ENCODE peak calls at places on chromosome 9, in six cellular contexts. S is HepG2, Z is A549, B is K562, H is GM12878, L is upper lobe of left lung. R is an unnamed sample.

GRCh38 chr9:8604201-8604600 is 804.6 kb upstream of the DMAC1 start:
- ATAC-seq in B (no peak), H (no peak), L (no peak), Z (no peak), S (no peak), R (no peak)

GRCh38 chr9:116504893-116505480 is 182.1 kb upstream of the TRIM32 start:
- ATAC-seq in Z (no peak), L (no peak), H (peak; percentile 96), B (no peak), S (no peak), R (no peak)

GRCh38 chr9:134626576-134627416 is 14.8 kb upstream of the COL5A1 start:
- ATAC-seq in Z (no peak), H (no peak), B (no peak), S (no peak), L (no peak), R (no peak)

GRCh38 chr9:131262327-131263032 is 13.8 kb downstream of the FAM78A start:
- ATAC-seq in H (peak; percentile 92), L (no peak), B (no peak), Z (no peak), S (no peak), R (no peak)

GRCh38 chr9:126678989-126679388 is 65.3 kb downstream of the LMX1B start:
- ATAC-seq in Z (no peak), L (no peak), B (no peak), S (no peak), H (no peak), R (no peak)

GRCh38 chr9:111516061-111516465 is 8.9 kb upstream of the ZNF483 start:
- ATAC-seq in B (peak; percentile 87), H (peak; percentile 59), S (peak; percentile 97), Z (peak; percentile 64), L (no peak), R (no peak)

GRCh38 chr9:117835798-117836197 is 131.6 kb downstream of the TLR4 start:
- ATAC-seq in L (no peak), Z (no peak), B (no peak), H (peak; percentile 86), S (no peak), R (no peak)

GRCh38 chr9:29816954-29817703 is 2243.8 kb upstream of the C9orf72 start:
- ATAC-seq in Z (no peak), H (no peak), S (no peak), L (peak; percentile 14), B (no peak), R (no peak)

GRCh38 chr9:118651511-118651910 is 717.7 kb downstream of the BRINP1 start:
- ATAC-seq in H (no peak), Z (no peak), L (no peak), S (no peak), B (no peak), R (no peak)

GRCh38 chr9:6632516-6633328 is 12.8 kb downstream of the GLDC start:
- ATAC-seq in L (no peak), S (peak; percentile 97), B (peak; percentile 71), Z (no peak), H (peak; percentile 96), R (no peak)

GRCh38 chr9:19120846-19121245 is 6.4 kb downstream of the PLIN2 start:
- ATAC-seq in H (no peak), Z (no peak), B (no peak), S (no peak), L (no peak), R (no peak)

GRCh38 chr9:73216016-73216415 is 64.4 kb downstream of the ANXA1 start:
- ATAC-seq in S (no peak), H (no peak), B (no peak), L (no peak), Z (no peak), R (no peak)

GRCh38 chr9:109277451-109277850 is 43.4 kb downstream of the EPB41L4B start:
- ATAC-seq in Z (no peak), B (peak; percentile 21), S (peak; percentile 89), L (no peak), H (no peak), R (no peak)

GRCh38 chr9:114075602-114076001 is 2.5 kb downstream of the AMBP start:
- ATAC-seq in S (no peak), H (no peak), L (no peak), B (no peak), Z (no peak), R (no peak)

GRCh38 chr9:85431396-85432102 is 310.2 kb downstream of the AGTPBP1 start:
- ATAC-seq in Z (no peak), S (no peak), B (no peak), H (no peak), L (no peak), R (no peak)

DNA sequence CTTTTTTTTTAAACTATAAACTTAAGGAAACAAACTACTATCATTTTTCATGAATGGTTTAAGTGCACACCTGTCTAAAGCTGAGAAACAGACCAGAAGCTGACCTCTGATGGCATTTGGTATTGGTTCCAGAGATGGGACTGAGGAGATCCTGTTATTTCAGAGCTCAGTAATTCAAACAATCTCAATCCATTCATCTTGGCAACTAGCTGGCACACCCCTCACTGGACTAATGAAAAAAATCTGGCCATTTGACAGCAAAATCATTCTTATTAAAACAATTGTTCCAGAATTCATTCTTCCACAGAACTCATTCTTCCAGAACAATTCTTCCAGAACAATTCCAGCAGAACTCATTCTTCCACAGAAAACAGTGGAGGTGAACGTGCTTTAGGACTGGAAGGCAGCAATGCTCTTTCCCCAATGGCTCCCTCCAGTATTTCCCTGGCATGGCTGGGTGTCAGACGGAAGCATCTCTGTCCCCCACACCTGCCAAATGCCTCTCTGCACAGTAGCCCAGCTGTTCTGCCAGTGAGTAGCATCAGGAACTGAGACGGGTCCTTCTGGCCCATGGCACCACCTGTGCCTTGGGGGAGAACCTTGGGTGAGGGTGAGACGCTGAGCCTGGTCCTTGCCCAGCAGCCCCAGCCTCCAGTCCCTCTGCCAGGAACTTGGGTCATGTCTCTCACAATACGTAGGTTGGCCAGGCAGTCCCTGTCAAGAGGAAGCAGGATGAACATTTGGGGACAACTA is 87.5 kb upstream of the EQTN start:
- ATAC-seq in B (no peak), S (no peak), L (no peak), Z (no peak), H (no peak), R (no peak)
- TF ChIP-seq EP300 in B (no peak), S (no peak), L (no peak), Z (no peak), H (no peak), R (no peak)

GRCh38 chr9:14104501-14104900 is 209.4 kb downstream of the NFIB start:
- ATAC-seq in Z (no peak), S (no peak), H (no peak), L (no peak), B (no peak), R (no peak)

GRCh38 chr9:14099737-14100136 is 214.2 kb downstream of the NFIB start:
- ATAC-seq in H (no peak), B (no peak), S (no peak), L (no peak), Z (no peak), R (no peak)

GRCh38 chr9:14107495-14107894 is 206.4 kb downstream of the NFIB start:
- ATAC-seq in H (no peak), L (no peak), B (peak; percentile 41), Z (no peak), S (no peak), R (no peak)

GRCh38 chr9:14106699-14107098 is 207.2 kb downstream of the NFIB start:
- ATAC-seq in H (no peak), S (no peak), Z (no peak), L (no peak), B (no peak), R (no peak)

GRCh38 chr9:14103115-14103514 is 210.8 kb downstream of the NFIB start:
- ATAC-seq in S (no peak), Z (peak; percentile 43), L (no peak), B (no peak), H (no peak), R (no peak)
- H3K4me1 ChIP-seq in S (no peaks in the 10 kb centered on the region), Z (peaks cover 16% of the 10 kb centered on the region), L (peaks cover 8% of the 10 kb centered on the region), B (peaks cover 3% of the 10 kb centered on the region), H (no peaks in the 10 kb centered on the region), R (no peaks in the 10 kb centered on the region)

DNA sequence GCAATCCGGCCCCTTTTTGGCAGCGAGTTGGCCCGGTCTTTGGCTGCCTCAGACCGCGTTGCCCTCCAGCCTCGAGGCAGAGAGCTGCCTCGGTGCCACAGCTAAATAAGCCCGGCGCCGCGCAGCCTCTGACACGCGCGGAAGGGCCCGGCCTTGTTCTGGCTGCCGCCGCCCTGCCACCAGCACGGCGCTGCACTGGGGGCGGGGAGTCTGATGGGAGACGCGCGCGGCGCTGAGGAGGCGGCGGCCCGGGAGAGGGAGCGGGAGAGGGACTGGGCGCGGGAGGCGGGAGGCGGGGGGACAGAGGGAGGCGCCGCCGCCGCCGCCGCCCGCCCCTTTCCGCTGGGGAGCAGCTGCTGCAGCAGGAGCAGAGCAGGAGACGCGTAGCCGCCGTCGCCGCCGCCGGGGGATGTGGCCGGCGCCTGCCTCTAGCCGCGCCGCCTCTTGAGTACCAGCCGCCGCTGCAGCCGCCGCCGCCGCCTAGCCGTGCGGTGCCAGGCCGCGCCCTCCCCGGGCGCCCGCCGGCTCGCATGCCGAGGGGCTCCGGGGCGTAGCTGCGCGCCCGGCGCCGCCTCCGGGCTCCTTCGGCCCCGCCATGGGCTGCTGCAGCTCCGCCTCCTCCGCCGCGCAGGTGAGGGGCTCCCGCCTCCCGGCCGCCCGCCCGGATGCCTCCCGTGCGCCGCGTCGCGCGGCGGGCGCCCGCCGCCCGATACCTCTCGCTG is at the start of gene SLC44A1:
- ATAC-seq in H (peak; percentile 88), L (peak; percentile 98), Z (peak; percentile 98), S (peak; percentile 97), B (peak; percentile 100), R (peak; percentile 99)
- TF ChIP-seq EP300 in H (no peak), L (peak; percentile 60), Z (peak; percentile 31), S (peak; percentile 76), B (no peak), R (no peak)

DNA sequence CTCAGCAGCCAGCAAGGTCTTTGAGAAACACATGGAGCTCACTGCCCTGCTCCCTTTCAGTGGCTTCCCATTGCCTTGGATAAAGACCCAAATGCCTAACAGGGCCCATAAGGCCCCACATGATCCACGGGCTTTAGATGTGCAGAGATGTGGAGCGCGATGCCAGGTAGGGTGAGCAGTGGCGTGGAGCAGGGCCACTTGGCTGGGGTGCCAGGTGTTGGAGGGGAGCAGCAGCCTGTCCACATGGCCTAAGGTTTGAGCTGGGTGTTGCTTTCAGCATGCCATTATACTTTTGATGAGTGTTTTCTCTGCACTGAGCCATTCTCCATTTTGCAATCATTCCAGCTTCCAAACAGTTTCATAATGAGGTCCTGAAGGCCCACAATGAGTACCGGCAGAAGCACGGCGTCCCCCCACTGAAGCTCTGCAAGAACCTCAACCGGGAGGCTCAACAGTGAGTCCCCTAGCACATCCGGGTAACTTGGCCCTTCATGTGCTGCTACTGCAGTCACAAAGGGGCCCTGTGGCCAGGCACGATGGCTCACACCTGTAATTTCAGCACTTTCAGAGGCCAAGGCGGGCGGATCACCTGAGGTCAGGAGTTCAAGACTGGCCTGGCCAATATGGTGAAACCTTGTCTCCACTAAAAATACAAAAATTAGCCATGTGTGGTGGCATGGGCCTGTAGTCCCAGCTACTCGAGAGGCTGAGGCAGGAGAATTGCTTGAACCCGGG is 11.1 kb downstream of the GLIPR2 start:
- ATAC-seq in H (no peak), B (no peak), L (no peak), Z (no peak), S (no peak), R (no peak)
- H3K4me1 ChIP-seq in H (peaks cover 70% of the 10 kb centered on the region), B (peaks cover 20% of the 10 kb centered on the region), L (peaks cover 82% of the 10 kb centered on the region), Z (peaks cover 26% of the 10 kb centered on the region), S (peaks cover 47% of the 10 kb centered on the region), R (peaks cover 94% of the 10 kb centered on the region)

GRCh38 chr9:91131433-91131839 is 230.3 kb downstream of the AUH start:
- ATAC-seq in B (no peak), H (peak; percentile 50), S (no peak), Z (peak; percentile 94), L (peak; percentile 91), R (peak; percentile 85)
- TF ChIP-seq EP300 in B (no peak), H (peak; percentile 80), S (no peak), Z (peak; percentile 18), L (peak; percentile 79), R (no peak)

R was measured in gastroesophageal sphincter.